ENCODE peak calls at places on chromosomes 11 and 22, in four cellular contexts. G is sigmoid colon, B is stomach, S is A549. J is an unnamed sample.

GRCh38 chr22:22748297-22748743 is 103.9 kb downstream of the GGTLC2 start:
- DNase-seq in S (no peak), B (peak), G (no peak), J (no peak)

GRCh38 chr22:23065495-23066122 is 4.7 kb upstream of the GNAZ start:
- DNase-seq in B (peak), G (peak), S (no peak), J (no peak)

GRCh38 chr11:44316388-44317240 is 6.7 kb upstream of the ALX4 start:
- DNase-seq in S (no peak), B (no peak), G (no peak), J (no peak)

GRCh38 chr11:45042560-45042959 is 91.9 kb upstream of the TP53I11 start:
- DNase-seq in B (no peak), S (peak), G (no peak), J (peak)

GRCh38 chr11:119056397-119056999 is 507 bp downstream of the HYOU1 start:
- DNase-seq in G (peak), B (peak), S (peak), J (peak)

GRCh38 chr11:126112547-126112946 is 49.9 kb upstream of the CDON start:
- DNase-seq in B (no peak), G (peak), S (no peak), J (no peak)

GRCh38 chr22:23047742-23048141 is 22.6 kb upstream of the GNAZ start:
- DNase-seq in S (no peak), B (no peak), G (no peak), J (no peak)

GRCh38 chr11:127056338-127056971 is 55.9 kb upstream of the KIRREL3 start:
- DNase-seq in S (no peak), G (no peak), B (no peak), J (no peak)

GRCh38 chr11:19467904-19468303 is 227.2 kb upstream of the E2F8 start:
- DNase-seq in B (no peak), S (no peak), G (no peak), J (no peak)

GRCh38 chr11:122711362-122711761 is 55.8 kb downstream of the UBASH3B start:
- DNase-seq in G (peak), S (no peak), B (no peak), J (no peak)

GRCh38 chr22:42171417-42171816 is 40.8 kb upstream of the CYP2D6 start:
- DNase-seq in G (no peak), S (no peak), B (no peak), J (no peak)

GRCh38 chr11:86849679-86850078 is 49.3 kb downstream of the PRSS23 start:
- DNase-seq in S (no peak), B (no peak), G (no peak), J (no peak)

GRCh38 chr11:45470151-45471001 is 184.2 kb upstream of the SYT13 start:
- DNase-seq in B (no peak), G (no peak), S (no peak), J (no peak)

GRCh38 chr11:72081856-72082255 is 1.2 kb downstream of the LRRC51 start:
- DNase-seq in G (no peak), S (no peak), B (no peak), J (no peak)

GRCh38 chr11:72786305-72787261 is 7.3 kb downstream of the STARD10 start:
- DNase-seq in S (no peak), B (peak), G (no peak), J (no peak)

GRCh38 chr11:17730608-17731462 is 3.7 kb upstream of the KCNC1 start:
- DNase-seq in B (peak), G (peak), S (peak), J (peak)

GRCh38 chr11:11534981-11535380 is 86.8 kb downstream of the GALNT18 start:
- DNase-seq in S (no peak), G (no peak), B (no peak), J (no peak)

GRCh38 chr11:67054851-67055523 is 1.7 kb upstream of the RHOD start:
- DNase-seq in S (peak), B (peak), G (no peak), J (peak)

GRCh38 chr11:2540521-2541320 is 95.9 kb downstream of the KCNQ1 start:
- DNase-seq in B (no peak), G (peak), S (no peak), J (no peak)

GRCh38 chr11:18457435-18457834 is 1.8 kb downstream of the LDHAL6A start:
- DNase-seq in S (peak), G (no peak), B (peak), J (peak)

GRCh38 chr11:84420261-84420660 is 1134.1 kb upstream of the CCDC90B start:
- DNase-seq in B (no peak), S (no peak), G (no peak), J (no peak)

GRCh38 chr11:74072721-74073120 is 63.8 kb upstream of the UCP3 start:
- DNase-seq in G (no peak), S (no peak), B (no peak), J (no peak)

GRCh38 chr11:77171885-77172665 is 44.0 kb downstream of the MYO7A start:
- DNase-seq in B (no peak), G (no peak), S (no peak), J (no peak)

GRCh38 chr11:78646564-78647185 is 72.0 kb upstream of the NARS2 start:
- DNase-seq in G (no peak), B (peak), S (peak), J (peak)

GRCh38 chr22:21665047-21665851 is 563 bp upstream of the PPIL2 start:
- DNase-seq in B (no peak), S (no peak), G (no peak), J (no peak)

GRCh38 chr11:69285091-69285490 is 8.9 kb upstream of the MYEOV start:
- DNase-seq in G (no peak), S (no peak), B (no peak), J (no peak)

GRCh38 chr11:116176484-116177005 is 596.2 kb downstream of the BUD13 start:
- DNase-seq in S (no peak), G (no peak), B (no peak), J (no peak)

GRCh38 chr11:36056160-36056751 is 112.4 kb downstream of the LDLRAD3 start:
- DNase-seq in S (peak), G (no peak), B (no peak), J (peak)

GRCh38 chr11:8593935-8594909 is at the start of gene STK33:
- DNase-seq in G (peak), S (peak), B (peak), J (peak)

GRCh38 chr22:39808087-39808486 is 85.5 kb downstream of the ENTHD1 start:
- DNase-seq in B (no peak), S (peak), G (no peak), J (no peak)

GRCh38 chr11:69297926-69298777 is 4.2 kb downstream of the MYEOV start:
- DNase-seq in G (peak), S (peak), B (peak), J (peak)

GRCh38 chr11:66800720-66801428 is 42.4 kb upstream of the RCE1 start:
- DNase-seq in G (no peak), S (no peak), B (no peak), J (no peak)

GRCh38 chr11:12525466-12526055 is 148.2 kb downstream of the PARVA start:
- DNase-seq in G (peak), S (no peak), B (no peak), J (no peak)

GRCh38 chr11:76120513-76121081 is 85.7 kb downstream of the WNT11 start:
- DNase-seq in B (no peak), S (no peak), G (no peak), J (no peak)

GRCh38 chr11:26332572-26332915 is 614 bp downstream of the ANO3 start:
- DNase-seq in B (no peak), G (no peak), S (no peak), J (no peak)

GRCh38 chr22:19912236-19912999 is 29.2 kb upstream of the COMT start:
- DNase-seq in G (no peak), B (peak), S (no peak), J (no peak)

GRCh38 chr11:76266269-76266668 is 60.0 kb upstream of the WNT11 start:
- DNase-seq in B (no peak), G (peak), S (peak), J (peak)

GRCh38 chr11:61969391-61969758 is 1.9 kb upstream of the FTH1 start:
- DNase-seq in S (no peak), B (no peak), G (no peak), J (no peak)

GRCh38 chr11:61968758-61969390 is 1.4 kb upstream of the FTH1 start:
- DNase-seq in S (no peak), B (peak), G (peak), J (no peak)

GRCh38 chr11:61966673-61967176 is 709 bp downstream of the FTH1 start:
- DNase-seq in S (no peak), G (peak), B (no peak), J (no peak)

GRCh38 chr11:61967924-61968757 is 707 bp upstream of the FTH1 start:
- DNase-seq in B (peak), G (peak), S (no peak), J (no peak)

GRCh38 chr11:61967177-61967923 is at the start of gene FTH1:
- DNase-seq in G (peak), B (peak), S (peak), J (peak)
- TF ChIP-seq POLR2A in G (peak), B (peak), S (peak), J (peak)

GRCh38 chr11:94516725-94517124 is 4.5 kb downstream of the C11orf97 start:
- DNase-seq in B (no peak), S (no peak), G (no peak), J (no peak)

GRCh38 chr11:94511932-94512781 is at the start of gene C11orf97:
- DNase-seq in B (peak), G (peak), S (peak), J (no peak)

GRCh38 chr11:94515398-94515797 is 3.1 kb downstream of the C11orf97 start:
- DNase-seq in S (no peak), B (no peak), G (no peak), J (no peak)

GRCh38 chr11:94518300-94518699 is 6.0 kb downstream of the C11orf97 start:
- DNase-seq in B (no peak), G (no peak), S (no peak), J (no peak)

GRCh38 chr11:94513091-94513490 is 830 bp downstream of the C11orf97 start:
- DNase-seq in B (no peak), G (no peak), S (no peak), J (no peak)
- TF ChIP-seq POLR2A in B (no peak), G (no peak), S (no peak), J (no peak)

DNA sequence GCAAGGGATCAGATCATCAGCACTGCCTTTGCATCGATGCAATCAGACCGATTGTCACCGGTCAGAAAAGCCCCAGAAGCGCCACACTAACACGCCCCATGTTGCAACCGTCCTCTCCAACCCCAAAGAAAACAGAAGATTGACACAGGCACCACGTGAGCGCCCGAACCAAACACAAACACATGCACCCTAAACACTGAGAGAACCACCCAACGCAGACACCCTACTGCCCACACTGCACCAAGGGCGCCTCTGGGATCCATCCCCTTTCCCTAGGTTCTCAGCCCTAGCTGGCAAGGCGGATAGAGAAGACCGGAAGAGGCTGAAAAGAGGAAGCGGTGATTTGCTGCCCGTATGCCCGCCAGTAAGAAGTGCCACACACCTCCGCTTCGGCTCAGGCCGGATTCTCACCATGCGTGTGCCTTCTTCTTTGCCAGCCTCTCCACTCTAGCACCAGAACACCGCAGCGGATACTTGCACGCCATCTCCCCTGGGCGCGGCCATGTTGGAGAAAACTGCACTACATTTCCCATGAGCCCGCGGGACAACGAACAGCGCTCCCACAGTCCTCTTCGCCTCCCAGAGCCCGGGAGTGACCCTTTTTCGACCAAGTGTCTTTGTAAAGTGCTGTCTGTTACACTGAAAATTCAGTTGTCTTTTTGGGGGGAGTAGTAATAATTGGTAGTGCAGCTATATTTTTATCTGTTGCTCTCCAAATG is at the start of gene ALKBH8:
- DNase-seq in G (peak), S (peak), B (peak), J (peak)
- TF ChIP-seq POLR2A in G (no peak), S (no peak), B (no peak), J (peak)

GRCh38 chr22:48804811-48805301 is 1022.8 kb downstream of the BRD1 start:
- DNase-seq in B (no peak), S (no peak), G (no peak), J (no peak)

GRCh38 chr22:48802576-48802975 is 1025.1 kb downstream of the BRD1 start:
- DNase-seq in S (no peak), B (no peak), G (no peak), J (no peak)

GRCh38 chr22:48803993-48804810 is 1023.5 kb downstream of the BRD1 start:
- DNase-seq in S (no peak), G (no peak), B (no peak), J (no peak)

GRCh38 chr22:48805516-48805915 is 1022.2 kb downstream of the BRD1 start:
- DNase-seq in S (no peak), B (no peak), G (no peak), J (no peak)

GRCh38 chr22:48803171-48803992 is 1024.3 kb downstream of the BRD1 start:
- DNase-seq in B (no peak), G (no peak), S (no peak), J (no peak)
- TF ChIP-seq POLR2A in B (no peak), G (no peak), S (no peak), J (no peak)

DNA sequence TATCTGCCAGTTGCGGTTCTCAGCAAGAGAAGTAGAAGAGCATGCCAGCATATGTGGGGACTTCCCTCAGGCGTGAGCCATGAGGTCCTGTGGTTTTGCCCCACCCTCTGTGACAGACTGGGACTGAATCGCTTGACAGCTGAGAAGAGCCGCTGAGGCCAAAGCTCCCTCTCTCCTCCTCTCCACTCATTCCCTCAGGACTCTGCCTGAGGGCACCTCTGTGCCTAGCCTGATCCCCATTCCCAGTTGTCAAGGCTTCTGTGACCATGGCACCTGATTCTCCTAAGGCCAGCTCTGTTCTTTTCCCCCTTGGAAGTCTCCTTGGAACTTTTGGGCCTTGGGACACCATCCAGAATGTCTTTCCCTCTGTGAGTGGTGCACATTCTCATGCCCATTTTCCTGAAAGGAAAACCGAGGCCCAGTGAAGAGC is 27.0 kb downstream of the ART5 start:
- DNase-seq in S (no peak), B (no peak), G (no peak), J (peak)
- TF ChIP-seq POLR2A in S (no peak), B (no peak), G (no peak), J (no peak)

J was measured in H54.